ENCODE peak calls at places on chromosomes 11 and 22, in nine cellular contexts. M is H1, S is SJSA1, K is ovary, V is breast epithelium, D is astrocyte, F is H7, X is adrenal gland, O is IMR-90. W is an unnamed sample. For H3K36me3, the result is how much of the 10 kb centered on the place peaks cover.

GRCh38 chr11:9053631-9054030 is 37.8 kb downstream of the SCUBE2 start:
- DNase-seq in M (no peak), S (no peak), K (no peak), V (no peak), D (peak), F (no peak), X (no peak), O (peak), W (no peak)

GRCh38 chr22:20101638-20102037 is 14.3 kb upstream of the RANBP1 start:
- DNase-seq in M (no peak), S (no peak), K (no peak), V (no peak), D (no peak), F (no peak), X (no peak), O (no peak), W (no peak)

GRCh38 chr11:13534358-13534757 is 38.6 kb upstream of the PTH start:
- DNase-seq in M (no peak), S (no peak), K (no peak), V (no peak), D (no peak), F (no peak), X (no peak), O (no peak), W (no peak)

GRCh38 chr22:19325296-19325950 is 33.9 kb upstream of the CLTCL1 start:
- DNase-seq in M (no peak), S (no peak), K (no peak), V (no peak), D (peak), F (no peak), X (no peak), O (peak), W (no peak)

GRCh38 chr11:86069408-86070086 is 663 bp upstream of the PICALM start:
- DNase-seq in M (peak), S (peak), K (no peak), V (peak), D (peak), F (no peak), X (peak), O (peak), W (peak)

GRCh38 chr11:102318469-102318868 is 1.2 kb downstream of the BIRC3 start:
- DNase-seq in M (no peak), S (no peak), K (no peak), V (no peak), D (no peak), F (no peak), X (no peak), O (peak), W (peak)

GRCh38 chr11:34495239-34495723 is 18.3 kb downstream of the ELF5 start:
- DNase-seq in M (no peak), S (no peak), K (no peak), V (no peak), D (no peak), F (no peak), X (no peak), O (no peak), W (no peak)

GRCh38 chr11:4658629-4659453 is 15.1 kb downstream of the OR51E1 start:
- DNase-seq in M (no peak), S (no peak), K (no peak), V (no peak), D (no peak), F (no peak), X (no peak), O (peak), W (no peak)

GRCh38 chr11:10401696-10402392 is 53.2 kb upstream of the AMPD3 start:
- DNase-seq in M (no peak), S (no peak), K (no peak), V (no peak), D (no peak), F (no peak), X (no peak), O (no peak), W (no peak)

GRCh38 chr22:46561435-46561905 is 24.1 kb upstream of the CELSR1 start:
- DNase-seq in M (no peak), S (no peak), K (no peak), V (no peak), D (no peak), F (peak), X (no peak), O (peak), W (no peak)

GRCh38 chr22:35539910-35540599 is 576 bp upstream of the RASD2 start:
- DNase-seq in M (no peak), S (no peak), K (peak), V (no peak), D (no peak), F (peak), X (peak), O (peak), W (peak)

GRCh38 chr22:20783844-20784723 is 10.2 kb downstream of the SERPIND1 start:
- DNase-seq in M (no peak), S (peak), K (no peak), V (no peak), D (peak), F (peak), X (peak), O (peak), W (peak)

GRCh38 chr22:23569291-23569690 is 10.8 kb downstream of the IGLL1 start:
- DNase-seq in M (no peak), S (no peak), K (no peak), V (no peak), D (no peak), F (no peak), X (peak), O (no peak), W (no peak)

GRCh38 chr22:46578824-46579561 is 41.2 kb upstream of the GRAMD4 start:
- DNase-seq in M (no peak), S (no peak), K (no peak), V (no peak), D (no peak), F (peak), X (peak), O (peak), W (peak)

GRCh38 chr11:75667268-75667830 is 1.5 kb downstream of the MAP6 start:
- DNase-seq in M (no peak), S (no peak), K (no peak), V (no peak), D (no peak), F (peak), X (peak), O (no peak), W (peak)

GRCh38 chr22:40449676-40450035 is 79.3 kb downstream of the SGSM3 start:
- DNase-seq in M (no peak), S (no peak), K (no peak), V (no peak), D (peak), F (no peak), X (no peak), O (peak), W (no peak)

GRCh38 chr11:8262552-8263108 is 1.0 kb downstream of the LMO1 start:
- DNase-seq in M (no peak), S (no peak), K (no peak), V (no peak), D (peak), F (peak), X (peak), O (peak), W (peak)

GRCh38 chr22:39528080-39528661 is 4.4 kb downstream of the RPS19BP1 start:
- DNase-seq in M (no peak), S (no peak), K (no peak), V (no peak), D (no peak), F (no peak), X (no peak), O (no peak), W (peak)

GRCh38 chr22:29071261-29072045 is 1.4 kb upstream of the KREMEN1 start:
- DNase-seq in M (peak), S (no peak), K (peak), V (peak), D (peak), F (peak), X (no peak), O (peak), W (peak)

GRCh38 chr22:45055936-45056335 is 46.1 kb upstream of the PHF21B start:
- DNase-seq in M (no peak), S (no peak), K (no peak), V (no peak), D (no peak), F (no peak), X (no peak), O (no peak), W (no peak)

GRCh38 chr11:121733858-121734257 is 281.1 kb upstream of the SORL1-AS1 start:
- DNase-seq in M (no peak), S (no peak), K (no peak), V (no peak), D (no peak), F (no peak), X (no peak), O (no peak), W (no peak)

GRCh38 chr11:69603163-69603836 is 37.7 kb upstream of the CCND1 start:
- DNase-seq in M (no peak), S (no peak), K (no peak), V (no peak), D (no peak), F (peak), X (no peak), O (no peak), W (no peak)

GRCh38 chr11:77125695-77126094 is 2.4 kb upstream of the MYO7A start:
- DNase-seq in M (no peak), S (no peak), K (no peak), V (no peak), D (no peak), F (no peak), X (no peak), O (no peak), W (no peak)

GRCh38 chr22:24994070-24994763 is 41.7 kb downstream of the KIAA1671 start:
- DNase-seq in M (no peak), S (no peak), K (no peak), V (peak), D (peak), F (peak), X (no peak), O (no peak), W (peak)

GRCh38 chr11:69297225-69297925 is 3.4 kb downstream of the MYEOV start:
- DNase-seq in M (peak), S (peak), K (peak), V (peak), D (peak), F (peak), X (peak), O (peak), W (peak)

DNA sequence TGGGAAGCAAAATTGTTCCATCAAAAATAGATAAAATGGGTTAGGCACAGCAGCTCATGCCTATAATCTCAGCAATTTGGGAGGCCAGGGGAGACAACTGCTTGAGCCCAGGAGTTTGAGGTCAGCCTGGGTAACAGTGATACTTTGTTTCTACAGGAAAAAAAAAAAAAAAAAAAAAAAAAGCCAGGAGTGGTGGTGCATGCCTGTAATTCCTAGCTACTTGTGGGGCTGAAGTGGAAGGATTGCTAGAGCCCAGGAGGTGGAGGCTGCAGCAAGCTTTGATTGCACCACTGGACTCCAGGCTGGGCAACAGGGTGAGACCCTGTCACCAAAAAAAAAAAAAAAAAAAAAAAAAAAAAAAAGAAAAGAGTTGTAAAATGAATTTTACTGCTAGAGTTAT is 49.6 kb downstream of the KIF18A start:
- DNase-seq in M (no peak), S (no peak), K (no peak), V (no peak), D (peak), F (no peak), X (no peak), O (peak), W (no peak)
- H3K36me3 ChIP-seq in M (under half), S (half or more), K (under half), V (under half), D (under half), F (under half), X (under half), O (under half), W (under half)

GRCh38 chr11:67353317-67354313 is at the start of gene POLD4:
- DNase-seq in M (peak), S (peak), K (peak), V (peak), D (peak), F (peak), X (peak), O (peak), W (peak)

GRCh38 chr11:67349927-67350465 is 3.4 kb downstream of the POLD4 start:
- DNase-seq in M (no peak), S (no peak), K (no peak), V (no peak), D (no peak), F (no peak), X (no peak), O (no peak), W (no peak)

GRCh38 chr11:67352546-67353316 is 615 bp downstream of the POLD4 start:
- DNase-seq in M (no peak), S (peak), K (peak), V (no peak), D (no peak), F (no peak), X (peak), O (no peak), W (peak)

GRCh38 chr11:67349457-67349856 is 3.9 kb downstream of the POLD4 start:
- DNase-seq in M (no peak), S (no peak), K (no peak), V (no peak), D (no peak), F (no peak), X (no peak), O (no peak), W (no peak)

DNA sequence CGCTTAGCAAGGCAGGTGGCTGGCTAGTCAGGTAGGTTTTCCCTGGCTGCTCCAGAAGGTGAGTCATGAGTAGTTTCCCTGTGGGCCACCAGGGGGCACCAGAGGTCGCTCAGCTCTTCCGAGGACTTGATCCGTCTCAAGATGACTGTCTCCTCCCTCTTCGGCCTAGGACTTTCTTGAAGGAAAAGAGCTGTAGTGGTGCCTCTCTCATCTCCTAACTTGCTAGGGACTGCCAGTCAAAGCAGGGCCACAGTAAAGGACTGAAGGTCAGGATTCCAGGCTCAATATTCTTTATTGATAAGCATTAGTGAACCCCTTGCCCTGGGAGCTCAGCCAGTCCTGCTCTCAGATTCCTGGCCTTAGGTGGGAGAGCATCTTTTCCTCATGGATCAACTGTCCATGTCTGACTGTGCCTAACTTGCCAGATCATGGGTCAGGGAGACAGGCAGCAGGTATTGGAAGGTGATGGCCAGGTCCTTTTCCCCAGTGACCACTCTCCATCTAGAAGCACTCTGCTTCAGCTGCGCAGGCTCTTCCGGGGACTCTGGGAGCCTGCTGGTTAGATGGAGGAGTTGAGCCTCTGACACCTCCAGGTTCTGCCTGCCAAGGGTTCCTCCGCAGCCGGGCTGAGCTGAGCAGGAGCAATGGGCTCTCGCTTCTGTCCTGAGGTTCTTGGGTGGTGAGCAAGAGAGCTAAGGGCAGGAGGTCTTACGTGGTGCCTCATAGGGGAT is 1.9 kb downstream of the POLD4 start:
- DNase-seq in M (no peak), S (peak), K (peak), V (no peak), D (peak), F (peak), X (peak), O (peak), W (peak)
- H3K36me3 ChIP-seq in M (under half), S (under half), K (under half), V (under half), D (under half), F (under half), X (under half), O (under half), W (under half)

GRCh38 chr11:130525307-130525706 is 76.9 kb downstream of the ADAMTS15 start:
- DNase-seq in M (no peak), S (no peak), K (no peak), V (no peak), D (no peak), F (no peak), X (no peak), O (no peak), W (no peak)

GRCh38 chr11:130523166-130523565 is 74.7 kb downstream of the ADAMTS15 start:
- DNase-seq in M (no peak), S (no peak), K (no peak), V (no peak), D (no peak), F (no peak), X (no peak), O (no peak), W (no peak)

GRCh38 chr11:130522284-130522961 is 74.0 kb downstream of the ADAMTS15 start:
- DNase-seq in M (no peak), S (peak), K (peak), V (peak), D (peak), F (peak), X (peak), O (peak), W (peak)

GRCh38 chr11:130523609-130524008 is 75.2 kb downstream of the ADAMTS15 start:
- DNase-seq in M (no peak), S (peak), K (no peak), V (no peak), D (peak), F (no peak), X (no peak), O (peak), W (no peak)

GRCh38 chr11:130524132-130524790 is 75.8 kb downstream of the ADAMTS15 start:
- DNase-seq in M (no peak), S (no peak), K (no peak), V (no peak), D (no peak), F (no peak), X (no peak), O (no peak), W (no peak)
- H3K36me3 ChIP-seq in M (under half), S (under half), K (under half), V (under half), D (under half), F (under half), X (under half), O (under half), W (under half)

DNA sequence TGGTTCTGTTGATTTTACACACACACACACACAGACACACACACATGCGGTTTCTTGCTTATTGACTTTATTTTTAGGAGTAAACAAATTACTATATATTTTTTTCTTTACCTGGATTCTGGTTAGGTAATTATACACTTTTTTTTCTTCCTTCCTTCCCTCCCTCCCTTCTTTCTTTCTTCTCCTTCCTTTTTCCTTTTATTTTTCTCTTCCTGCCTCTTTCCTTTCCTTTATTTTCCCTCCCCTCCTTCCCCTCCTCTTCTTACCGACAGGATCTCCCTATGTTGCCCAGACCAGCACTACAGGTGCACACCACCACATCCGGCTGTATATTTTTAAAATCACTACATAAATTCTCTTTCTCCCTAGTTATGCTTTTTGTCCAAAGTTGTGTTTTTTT is 3.1 kb upstream of the SPDYC start:
- DNase-seq in M (no peak), S (no peak), K (no peak), V (no peak), D (no peak), F (no peak), X (no peak), O (no peak), W (no peak)
- H3K36me3 ChIP-seq in M (under half), S (under half), K (under half), V (under half), D (under half), F (under half), X (under half), O (under half), W (under half)

GRCh38 chr11:11940551-11940950 is 67.9 kb downstream of the DKK3 start:
- DNase-seq in M (no peak), S (no peak), K (no peak), V (no peak), D (no peak), F (no peak), X (no peak), O (no peak), W (no peak)
- H3K36me3 ChIP-seq in M (under half), S (half or more), K (under half), V (under half), D (under half), F (under half), X (under half), O (under half), W (under half)